ENCODE peak calls at places on chromosomes 11 and 22, in seven cellular contexts. O is AG09319; W is adrenal gland; M is midbrain; J is bronchial epithelial cell; R is H9; Q is stimulated activated CD4-positive, alpha-beta T cell treated with anti-CD3 and anti-CD28 coated beads, TNF-alpha, amount 100 ng/mL, for 24 hours. U is an unnamed sample.
A peak's percentile ranks its signal among the peaks of the same experiment; 100 is the strongest.

GRCh38 chr11:117917591-117917990 is 11.6 kb downstream of the TMPRSS13 start:
- DNase-seq in O (no peak), W (no peak), M (no peak), J (no peak), R (no peak), Q (no peak), U (no peak)

GRCh38 chr22:42623301-42623751 is 8.6 kb upstream of the POLDIP3 start:
- DNase-seq in O (no peak), W (no peak), M (no peak), J (no peak), R (no peak), Q (no peak), U (no peak)

GRCh38 chr11:1221848-1222311 is 986 bp upstream of the MUC5B start:
- DNase-seq in O (no peak), W (no peak), M (no peak), J (no peak), R (peak; percentile 28), Q (no peak), U (no peak)

GRCh38 chr22:19105867-19106802 is 16.1 kb downstream of the DGCR2 start:
- DNase-seq in O (no peak), W (no peak), M (no peak), J (no peak), R (peak; percentile 50), Q (peak; percentile 34), U (no peak)

GRCh38 chr22:24146791-24147353 is 34.4 kb upstream of the SUSD2 start:
- DNase-seq in O (peak; percentile 46), W (peak; percentile 53), M (no peak), J (no peak), R (peak; percentile 54), Q (no peak), U (no peak)

GRCh38 chr11:13720940-13721339 is 52.5 kb downstream of the FAR1 start:
- DNase-seq in O (no peak), W (no peak), M (no peak), J (peak; percentile 40), R (no peak), Q (no peak), U (no peak)

GRCh38 chr11:111878385-111878765 is 590 bp downstream of the FDXACB1 start:
- DNase-seq in O (no peak), W (no peak), M (peak; percentile 40), J (peak; percentile 51), R (no peak), Q (no peak), U (no peak)

GRCh38 chr22:29503811-29504372 is 23.9 kb downstream of the NEFH start:
- DNase-seq in O (no peak), W (peak; percentile 77), M (peak; percentile 58), J (no peak), R (no peak), Q (no peak), U (no peak)

GRCh38 chr11:44711772-44712608 is 14.8 kb upstream of the TSPAN18 start:
- DNase-seq in O (no peak), W (no peak), M (no peak), J (no peak), R (peak; percentile 42), Q (no peak), U (no peak)

GRCh38 chr11:112724194-112724790 is 236.9 kb upstream of the NCAM1 start:
- DNase-seq in O (no peak), W (no peak), M (no peak), J (no peak), R (no peak), Q (no peak), U (no peak)

GRCh38 chr11:16741473-16741872 is 3.0 kb downstream of the C11orf58 start:
- DNase-seq in O (no peak), W (no peak), M (no peak), J (no peak), R (no peak), Q (no peak), U (no peak)

GRCh38 chr11:14065153-14065552 is 102.6 kb downstream of the SPON1 start:
- DNase-seq in O (no peak), W (no peak), M (peak; percentile 31), J (no peak), R (no peak), Q (peak; percentile 18), U (no peak)

GRCh38 chr11:79116600-79116999 is 324.2 kb downstream of the TENM4 start:
- DNase-seq in O (no peak), W (no peak), M (no peak), J (peak; percentile 78), R (no peak), Q (no peak), U (no peak)

GRCh38 chr11:114279778-114280532 is 16.2 kb upstream of the NNMT start:
- DNase-seq in O (no peak), W (no peak), M (no peak), J (peak; percentile 56), R (no peak), Q (no peak), U (no peak)

GRCh38 chr11:6864436-6864835 is 1.6 kb downstream of the OR10A2 start:
- DNase-seq in O (no peak), W (no peak), M (no peak), J (peak; percentile 23), R (no peak), Q (no peak), U (no peak)

GRCh38 chr22:42329504-42329903 is 59.1 kb upstream of the TCF20 start:
- DNase-seq in O (no peak), W (no peak), M (no peak), J (no peak), R (no peak), Q (no peak), U (no peak)

GRCh38 chr11:77153276-77154185 is 25.5 kb downstream of the MYO7A start:
- DNase-seq in O (no peak), W (no peak), M (no peak), J (no peak), R (no peak), Q (no peak), U (no peak)

GRCh38 chr11:13012037-13012693 is 3.0 kb downstream of the RASSF10 start:
- DNase-seq in O (no peak), W (no peak), M (no peak), J (no peak), R (no peak), Q (no peak), U (no peak)

GRCh38 chr11:65489061-65489705 is 9.7 kb upstream of the MALAT1 start:
- DNase-seq in O (no peak), W (peak; percentile 81), M (no peak), J (no peak), R (peak; percentile 93), Q (no peak), U (no peak)

GRCh38 chr11:64626637-64627036 is 35.6 kb downstream of the SLC22A12 start:
- DNase-seq in O (no peak), W (no peak), M (no peak), J (no peak), R (no peak), Q (no peak), U (no peak)

GRCh38 chr22:16955678-16956210 is 52.3 kb downstream of the GAB4 start:
- DNase-seq in O (no peak), W (peak; percentile 52), M (peak; percentile 34), J (no peak), R (no peak), Q (no peak), U (no peak)

U was measured in SIG-M5.